ENCODE peak calls at places on chromosomes 1 and 21, in six cellular contexts. One of them, this sample, is unnamed.

GRCh38 chr1:205480349-205481278 is 23.9 kb upstream of the CDK18 start:
- DNase-seq in transverse colon: no peak
- DNase-seq in HCT116: no peak
- DNase-seq in endothelial cell of umbilical vein: no peak
- DNase-seq in Panc1: no peak
- DNase-seq in K562: no peak
- DNase-seq in this sample: no peak

GRCh38 chr1:165403835-165404482 is 41.0 kb downstream of the RXRG start:
- DNase-seq in transverse colon: no peak
- DNase-seq in HCT116: peak; percentile 24
- DNase-seq in endothelial cell of umbilical vein: peak; percentile 15
- DNase-seq in Panc1: no peak
- DNase-seq in K562: peak; percentile 28
- DNase-seq in this sample: no peak

GRCh38 chr1:94324168-94324544 is 86.8 kb upstream of the ARHGAP29 start:
- DNase-seq in transverse colon: no peak
- DNase-seq in HCT116: no peak
- DNase-seq in endothelial cell of umbilical vein: peak; percentile 80
- DNase-seq in Panc1: peak; percentile 84
- DNase-seq in K562: no peak
- DNase-seq in this sample: no peak

GRCh38 chr1:178538192-178538916 is 25.4 kb downstream of the TEX35 start:
- DNase-seq in transverse colon: no peak
- DNase-seq in HCT116: no peak
- DNase-seq in endothelial cell of umbilical vein: no peak
- DNase-seq in Panc1: no peak
- DNase-seq in K562: no peak
- DNase-seq in this sample: peak; percentile 49

GRCh38 chr1:239723821-239724367 is 337.5 kb downstream of the CHRM3 start:
- DNase-seq in transverse colon: no peak
- DNase-seq in HCT116: no peak
- DNase-seq in endothelial cell of umbilical vein: no peak
- DNase-seq in Panc1: no peak
- DNase-seq in K562: no peak
- DNase-seq in this sample: no peak

GRCh38 chr1:11893907-11894251 is 32.3 kb downstream of the KIAA2013 start:
- DNase-seq in transverse colon: peak; percentile 63
- DNase-seq in HCT116: peak; percentile 34
- DNase-seq in endothelial cell of umbilical vein: peak; percentile 38
- DNase-seq in Panc1: peak; percentile 35
- DNase-seq in K562: peak; percentile 88
- DNase-seq in this sample: no peak

GRCh38 chr21:16821588-16821987 is 691.3 kb upstream of the CXADR start:
- DNase-seq in transverse colon: no peak
- DNase-seq in HCT116: no peak
- DNase-seq in endothelial cell of umbilical vein: no peak
- DNase-seq in Panc1: no peak
- DNase-seq in K562: no peak
- DNase-seq in this sample: no peak

GRCh38 chr1:4263699-4264098 is 363.6 kb upstream of the C1orf174 start:
- DNase-seq in transverse colon: no peak
- DNase-seq in HCT116: no peak
- DNase-seq in endothelial cell of umbilical vein: no peak
- DNase-seq in Panc1: no peak
- DNase-seq in K562: no peak
- DNase-seq in this sample: no peak

GRCh38 chr1:1304331-1305299 is 3.1 kb downstream of the ACAP3 start:
- DNase-seq in transverse colon: peak; percentile 78
- DNase-seq in HCT116: no peak
- DNase-seq in endothelial cell of umbilical vein: no peak
- DNase-seq in Panc1: no peak
- DNase-seq in K562: peak; percentile 84
- DNase-seq in this sample: peak; percentile 89

GRCh38 chr21:41247561-41247968 is 69.0 kb upstream of the FAM3B start:
- DNase-seq in transverse colon: peak; percentile 57
- DNase-seq in HCT116: no peak
- DNase-seq in endothelial cell of umbilical vein: peak; percentile 97
- DNase-seq in Panc1: no peak
- DNase-seq in K562: peak; percentile 22
- DNase-seq in this sample: no peak

GRCh38 chr1:53135735-53136114 is 6.7 kb downstream of the SLC1A7 start:
- DNase-seq in transverse colon: peak; percentile 50
- DNase-seq in HCT116: no peak
- DNase-seq in endothelial cell of umbilical vein: no peak
- DNase-seq in Panc1: no peak
- DNase-seq in K562: peak; percentile 48
- DNase-seq in this sample: peak; percentile 77

GRCh38 chr1:233627376-233627775 is 13.5 kb downstream of the KCNK1 start:
- DNase-seq in transverse colon: no peak
- DNase-seq in HCT116: no peak
- DNase-seq in endothelial cell of umbilical vein: no peak
- DNase-seq in Panc1: no peak
- DNase-seq in K562: no peak
- DNase-seq in this sample: no peak

GRCh38 chr1:8061673-8062386 is 35.7 kb upstream of the ERRFI1 start:
- DNase-seq in transverse colon: no peak
- DNase-seq in HCT116: no peak
- DNase-seq in endothelial cell of umbilical vein: peak; percentile 52
- DNase-seq in Panc1: no peak
- DNase-seq in K562: no peak
- DNase-seq in this sample: no peak

GRCh38 chr1:62068978-62069377 is 125.7 kb upstream of the L1TD1 start:
- DNase-seq in transverse colon: no peak
- DNase-seq in HCT116: no peak
- DNase-seq in endothelial cell of umbilical vein: no peak
- DNase-seq in Panc1: no peak
- DNase-seq in K562: no peak
- DNase-seq in this sample: no peak

GRCh38 chr1:186212574-186213224 is 162.4 kb downstream of the TPR start:
- DNase-seq in transverse colon: peak; percentile 11
- DNase-seq in HCT116: peak; percentile 80
- DNase-seq in endothelial cell of umbilical vein: peak; percentile 88
- DNase-seq in Panc1: peak; percentile 63
- DNase-seq in K562: peak; percentile 86
- DNase-seq in this sample: no peak
- TF ChIP-seq POLR2AphosphoS5 in transverse colon: peak; percentile 37
- TF ChIP-seq POLR2AphosphoS5 in HCT116: no peak
- TF ChIP-seq POLR2AphosphoS5 in endothelial cell of umbilical vein: no peak
- TF ChIP-seq POLR2AphosphoS5 in Panc1: no peak
- TF ChIP-seq POLR2AphosphoS5 in K562: no peak
- TF ChIP-seq POLR2AphosphoS5 in this sample: no peak

GRCh38 chr1:237011432-237011831 is 7.2 kb upstream of the MT1HL1 start:
- DNase-seq in transverse colon: no peak
- DNase-seq in HCT116: no peak
- DNase-seq in endothelial cell of umbilical vein: no peak
- DNase-seq in Panc1: no peak
- DNase-seq in K562: no peak
- DNase-seq in this sample: no peak

GRCh38 chr1:237012789-237013383 is 8.6 kb upstream of the MT1HL1 start:
- DNase-seq in transverse colon: peak; percentile 63
- DNase-seq in HCT116: no peak
- DNase-seq in endothelial cell of umbilical vein: no peak
- DNase-seq in Panc1: no peak
- DNase-seq in K562: peak; percentile 86
- DNase-seq in this sample: no peak

GRCh38 chr1:237013608-237014007 is 9.4 kb upstream of the MT1HL1 start:
- DNase-seq in transverse colon: no peak
- DNase-seq in HCT116: no peak
- DNase-seq in endothelial cell of umbilical vein: no peak
- DNase-seq in Panc1: no peak
- DNase-seq in K562: no peak
- DNase-seq in this sample: no peak

GRCh38 chr1:237016626-237017025 is 12.4 kb upstream of the MT1HL1 start:
- DNase-seq in transverse colon: no peak
- DNase-seq in HCT116: no peak
- DNase-seq in endothelial cell of umbilical vein: no peak
- DNase-seq in Panc1: no peak
- DNase-seq in K562: no peak
- DNase-seq in this sample: no peak

DNA sequence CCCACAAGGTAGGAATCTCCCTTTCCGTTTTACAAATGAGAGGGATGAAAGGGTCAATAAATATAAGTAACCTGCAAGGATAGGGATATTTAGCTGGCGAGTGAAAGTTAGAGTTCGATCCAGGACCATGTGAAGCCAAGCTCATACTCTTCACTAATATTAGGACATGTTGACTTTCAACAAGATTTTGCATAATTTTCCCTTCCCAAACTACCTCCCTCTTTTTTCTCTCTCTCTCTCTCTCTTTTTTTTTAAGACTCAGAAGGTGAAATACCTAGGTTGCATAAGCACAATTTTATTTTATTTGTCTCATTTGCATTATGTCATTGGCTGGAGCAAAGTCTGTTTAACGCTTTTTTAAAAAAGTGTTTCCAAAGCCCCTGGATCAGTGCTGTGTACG is 8.1 kb upstream of the MT1HL1 start:
- DNase-seq in transverse colon: no peak
- DNase-seq in HCT116: no peak
- DNase-seq in endothelial cell of umbilical vein: no peak
- DNase-seq in Panc1: no peak
- DNase-seq in K562: no peak
- DNase-seq in this sample: no peak
- H3K4me3 ChIP-seq in transverse colon: no peak overlapping the region
- H3K4me3 ChIP-seq in HCT116: no peak overlapping the region
- H3K4me3 ChIP-seq in endothelial cell of umbilical vein: no peak overlapping the region
- H3K4me3 ChIP-seq in Panc1: no peak overlapping the region
- H3K4me3 ChIP-seq in K562: no peak overlapping the region
- H3K4me3 ChIP-seq in this sample: no peak overlapping the region

DNA sequence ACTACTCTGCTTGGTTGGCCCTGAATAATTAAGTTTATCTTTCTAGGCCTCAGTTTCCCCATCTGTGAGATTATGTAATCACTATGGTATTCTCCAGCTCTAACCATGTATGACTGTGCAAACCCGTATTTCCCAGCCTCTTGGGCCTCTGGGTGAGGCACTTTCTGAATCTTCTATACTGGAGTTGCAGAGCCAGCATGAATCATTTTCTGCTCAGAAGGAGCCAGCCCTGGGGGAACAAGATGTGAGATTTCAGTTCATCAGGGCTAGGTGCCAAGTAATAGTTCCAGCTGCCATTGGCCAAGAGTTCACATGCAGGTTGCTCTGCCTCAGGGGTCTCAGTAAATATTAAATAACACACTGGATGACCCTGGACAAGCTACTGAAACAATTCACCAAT is 47.7 kb upstream of the USP24 start:
- DNase-seq in transverse colon: no peak
- DNase-seq in HCT116: no peak
- DNase-seq in endothelial cell of umbilical vein: no peak
- DNase-seq in Panc1: no peak
- DNase-seq in K562: no peak
- DNase-seq in this sample: no peak
- H3K9me3 ChIP-seq in transverse colon: no peaks in the 10 kb centered on the region
- H3K9me3 ChIP-seq in HCT116: no peaks in the 10 kb centered on the region
- H3K9me3 ChIP-seq in endothelial cell of umbilical vein: no peaks in the 10 kb centered on the region
- H3K9me3 ChIP-seq in Panc1: no peaks in the 10 kb centered on the region
- H3K9me3 ChIP-seq in K562: no peaks in the 10 kb centered on the region
- H3K9me3 ChIP-seq in this sample: no peaks in the 10 kb centered on the region

GRCh38 chr1:24928631-24929090 is 1.4 kb downstream of the RUNX3 start:
- DNase-seq in transverse colon: peak; percentile 45
- DNase-seq in HCT116: no peak
- DNase-seq in endothelial cell of umbilical vein: no peak
- DNase-seq in Panc1: no peak
- DNase-seq in K562: no peak
- DNase-seq in this sample: no peak
- TF ChIP-seq POLR2AphosphoS5 in transverse colon: no peak
- TF ChIP-seq POLR2AphosphoS5 in HCT116: no peak
- TF ChIP-seq POLR2AphosphoS5 in endothelial cell of umbilical vein: no peak
- TF ChIP-seq POLR2AphosphoS5 in Panc1: no peak
- TF ChIP-seq POLR2AphosphoS5 in K562: no peak
- TF ChIP-seq POLR2AphosphoS5 in this sample: no peak

DNA sequence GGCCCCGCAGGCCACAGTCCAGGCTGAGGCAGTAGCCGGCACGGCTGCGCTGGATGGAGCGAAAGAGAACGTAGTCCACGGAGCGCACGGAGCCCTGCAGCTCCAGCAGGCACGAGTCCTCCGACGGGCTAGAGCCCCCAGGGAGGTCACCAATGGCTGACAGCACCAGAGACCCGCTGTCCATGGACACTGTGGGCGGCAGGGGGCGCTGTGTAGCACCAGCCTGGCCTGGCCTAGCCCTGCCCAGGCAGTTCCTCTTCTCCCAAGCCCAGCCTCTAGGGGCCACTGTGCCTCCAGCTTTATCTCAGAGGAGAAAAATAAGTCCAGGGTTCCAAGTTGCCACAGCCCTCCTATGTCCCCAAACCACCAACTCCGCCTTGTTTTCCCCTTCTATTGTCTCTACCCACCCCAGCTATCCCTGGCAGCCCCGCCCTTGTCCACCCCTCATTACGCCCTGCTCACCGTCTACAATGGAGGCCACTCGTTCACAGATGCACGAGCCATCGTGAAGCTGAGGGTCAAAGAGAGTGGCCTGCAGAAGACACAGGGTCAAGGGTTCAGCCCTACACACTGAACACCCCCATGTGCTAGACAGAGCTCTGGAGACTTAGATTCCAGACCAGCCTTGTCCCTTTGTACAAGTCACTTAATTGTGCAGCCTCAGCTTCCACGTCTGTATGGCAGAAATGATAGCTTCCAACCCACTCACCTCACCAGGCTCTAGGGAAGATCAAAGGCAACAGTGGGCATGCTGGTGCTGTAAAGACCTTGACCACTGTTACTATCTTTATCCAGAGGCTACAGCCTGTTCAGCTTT is 4.4 kb downstream of the ENTREP3 start:
- DNase-seq in transverse colon: peak; percentile 95
- DNase-seq in HCT116: peak; percentile 72
- DNase-seq in endothelial cell of umbilical vein: peak; percentile 89
- DNase-seq in Panc1: no peak
- DNase-seq in K562: peak; percentile 97
- DNase-seq in this sample: peak; percentile 95
- H3K4me3 ChIP-seq in transverse colon: no peak overlapping the region
- H3K4me3 ChIP-seq in HCT116: no peak overlapping the region
- H3K4me3 ChIP-seq in endothelial cell of umbilical vein: peak overlapping the region; percentile 12
- H3K4me3 ChIP-seq in Panc1: no peak overlapping the region
- H3K4me3 ChIP-seq in K562: no peak overlapping the region
- H3K4me3 ChIP-seq in this sample: peak overlapping the region; percentile 42

This sample was measured in suprapubic skin.